ENCODE peak calls at places on chromosome 11, in ten cellular contexts. B, X, I, D, U, S, L, Q, F and E are unnamed samples.

GRCh38 chr11:76803811-76804600 is 20.9 kb downstream of the TSKU start:
- DNase-seq in B (no peak), X (peak; percentile 28), I (no peak), D (peak; percentile 71), U (peak; percentile 48), S (no peak), L (peak; percentile 73), Q (no peak), F (no peak), E (peak; percentile 79)

GRCh38 chr11:65593518-65594414 is 1.8 kb downstream of the KCNK7 start:
- DNase-seq in B (no peak), X (peak; percentile 39), I (peak; percentile 48), D (peak; percentile 69), U (peak; percentile 27), S (no peak), L (no peak), Q (peak; percentile 78), F (no peak), E (no peak)

GRCh38 chr11:75924966-75925784 is 110.2 kb downstream of the UVRAG start:
- DNase-seq in B (no peak), X (peak; percentile 53), I (no peak), D (peak; percentile 78), U (peak; percentile 53), S (no peak), L (no peak), Q (no peak), F (no peak), E (no peak)

GRCh38 chr11:117176186-117176585 is 2.4 kb upstream of the SIDT2 start:
- DNase-seq in B (no peak), X (no peak), I (no peak), D (no peak), U (no peak), S (no peak), L (no peak), Q (no peak), F (no peak), E (no peak)

GRCh38 chr11:118742304-118742703 is 48.7 kb downstream of the DDX6 start:
- DNase-seq in B (no peak), X (peak; percentile 56), I (no peak), D (no peak), U (no peak), S (no peak), L (no peak), Q (no peak), F (no peak), E (no peak)

GRCh38 chr11:6586434-6587359 is 16.7 kb downstream of the RRP8 start:
- DNase-seq in B (no peak), X (no peak), I (no peak), D (peak; percentile 39), U (no peak), S (no peak), L (peak; percentile 72), Q (no peak), F (no peak), E (peak; percentile 89)

GRCh38 chr11:11841605-11842425 is at the start of gene USP47:
- DNase-seq in B (peak; percentile 92), X (peak; percentile 87), I (peak; percentile 97), D (peak; percentile 92), U (peak; percentile 78), S (no peak), L (peak; percentile 88), Q (peak; percentile 94), F (peak; percentile 52), E (peak; percentile 98)

GRCh38 chr11:12111482-12112149 is 1.2 kb downstream of the MICAL2 start:
- DNase-seq in B (no peak), X (peak; percentile 52), I (no peak), D (no peak), U (no peak), S (no peak), L (no peak), Q (no peak), F (no peak), E (no peak)

GRCh38 chr11:123601136-123601535 is 53.3 kb downstream of the SCN3B start:
- DNase-seq in B (no peak), X (peak; percentile 61), I (no peak), D (peak; percentile 73), U (peak; percentile 23), S (no peak), L (no peak), Q (no peak), F (no peak), E (no peak)

GRCh38 chr11:369336-370018 is at the start of gene B4GALNT4:
- DNase-seq in B (no peak), X (no peak), I (no peak), D (peak; percentile 73), U (peak; percentile 38), S (no peak), L (no peak), Q (no peak), F (no peak), E (no peak)

GRCh38 chr11:10607462-10607861 is 39.0 kb upstream of the LYVE1 start:
- DNase-seq in B (no peak), X (no peak), I (no peak), D (no peak), U (no peak), S (no peak), L (no peak), Q (no peak), F (no peak), E (peak; percentile 90)

GRCh38 chr11:93958991-93959390 is 62.2 kb upstream of the HEPHL1 start:
- DNase-seq in B (no peak), X (no peak), I (no peak), D (no peak), U (no peak), S (no peak), L (no peak), Q (no peak), F (no peak), E (no peak)

GRCh38 chr11:73376803-73377629 is 817 bp downstream of the RELT start:
- DNase-seq in B (no peak), X (peak; percentile 84), I (peak; percentile 74), D (peak; percentile 88), U (peak; percentile 77), S (peak; percentile 19), L (peak; percentile 85), Q (peak; percentile 90), F (peak; percentile 92), E (no peak)

GRCh38 chr11:27058456-27058855 is 17.8 kb downstream of the BBOX1 start:
- DNase-seq in B (no peak), X (no peak), I (no peak), D (peak; percentile 93), U (peak; percentile 18), S (no peak), L (no peak), Q (no peak), F (no peak), E (no peak)

GRCh38 chr11:114162719-114163123 is 103.2 kb downstream of the ZBTB16 start:
- DNase-seq in B (peak; percentile 93), X (peak; percentile 100), I (no peak), D (peak; percentile 99), U (peak; percentile 95), S (peak; percentile 97), L (peak; percentile 98), Q (no peak), F (no peak), E (peak; percentile 99)

GRCh38 chr11:106457727-106458126 is 380.3 kb downstream of the AASDHPPT start:
- DNase-seq in B (no peak), X (peak; percentile 83), I (no peak), D (peak; percentile 74), U (peak; percentile 85), S (no peak), L (no peak), Q (no peak), F (no peak), E (no peak)

GRCh38 chr11:70778828-70779365 is 380.6 kb downstream of the CTTN start:
- DNase-seq in B (no peak), X (no peak), I (no peak), D (no peak), U (no peak), S (no peak), L (no peak), Q (no peak), F (no peak), E (no peak)

GRCh38 chr11:121459413-121460041 is 6.8 kb upstream of the SORL1-AS1 start:
- DNase-seq in B (no peak), X (no peak), I (no peak), D (no peak), U (no peak), S (no peak), L (no peak), Q (no peak), F (no peak), E (no peak)
- H3K4me3 ChIP-seq in B (no peak overlapping the region), X (no peak overlapping the region), I (no peak overlapping the region), D (no peak overlapping the region), U (no peak overlapping the region), S (no peak overlapping the region), L (no peak overlapping the region), Q (peak overlapping the region; percentile 43), F (no peak overlapping the region), E (no peak overlapping the region)

DNA sequence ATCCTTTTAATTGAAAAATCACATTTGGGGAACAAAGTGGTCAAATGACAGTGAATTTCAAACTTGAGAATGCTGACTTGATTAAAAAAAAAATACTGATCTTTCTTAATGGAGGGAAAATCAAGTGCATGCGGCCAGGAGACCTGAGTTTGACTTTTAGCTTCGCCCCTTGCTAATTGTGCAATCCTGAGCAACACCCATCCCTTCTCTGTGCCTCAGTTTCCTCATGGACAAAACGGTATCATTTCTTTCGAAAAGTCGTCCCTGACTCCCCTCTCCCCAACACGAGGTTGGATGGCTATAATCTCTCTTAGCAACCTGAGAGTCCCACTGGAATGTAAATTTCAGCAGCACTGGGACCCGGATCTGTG is 959 bp upstream of the FJX1 start:
- DNase-seq in B (no peak), X (no peak), I (no peak), D (no peak), U (no peak), S (no peak), L (no peak), Q (no peak), F (no peak), E (no peak)
- H3K4me3 ChIP-seq in B (peak overlapping the region; percentile 73), X (peak overlapping the region; percentile 72), I (no peak overlapping the region), D (peak overlapping the region; percentile 66), U (no peak overlapping the region), S (no peak overlapping the region), L (peak overlapping the region; percentile 86), Q (no peak overlapping the region), F (no peak overlapping the region), E (peak overlapping the region; percentile 58)

GRCh38 chr11:81874627-81875026 is 859.0 kb downstream of the FAM181B start:
- DNase-seq in B (no peak), X (no peak), I (peak; percentile 24), D (no peak), U (no peak), S (no peak), L (no peak), Q (no peak), F (no peak), E (no peak)
- H3K4me3 ChIP-seq in B (no peak overlapping the region), X (no peak overlapping the region), I (no peak overlapping the region), D (no peak overlapping the region), U (no peak overlapping the region), S (no peak overlapping the region), L (no peak overlapping the region), Q (no peak overlapping the region), F (no peak overlapping the region), E (no peak overlapping the region)

DNA sequence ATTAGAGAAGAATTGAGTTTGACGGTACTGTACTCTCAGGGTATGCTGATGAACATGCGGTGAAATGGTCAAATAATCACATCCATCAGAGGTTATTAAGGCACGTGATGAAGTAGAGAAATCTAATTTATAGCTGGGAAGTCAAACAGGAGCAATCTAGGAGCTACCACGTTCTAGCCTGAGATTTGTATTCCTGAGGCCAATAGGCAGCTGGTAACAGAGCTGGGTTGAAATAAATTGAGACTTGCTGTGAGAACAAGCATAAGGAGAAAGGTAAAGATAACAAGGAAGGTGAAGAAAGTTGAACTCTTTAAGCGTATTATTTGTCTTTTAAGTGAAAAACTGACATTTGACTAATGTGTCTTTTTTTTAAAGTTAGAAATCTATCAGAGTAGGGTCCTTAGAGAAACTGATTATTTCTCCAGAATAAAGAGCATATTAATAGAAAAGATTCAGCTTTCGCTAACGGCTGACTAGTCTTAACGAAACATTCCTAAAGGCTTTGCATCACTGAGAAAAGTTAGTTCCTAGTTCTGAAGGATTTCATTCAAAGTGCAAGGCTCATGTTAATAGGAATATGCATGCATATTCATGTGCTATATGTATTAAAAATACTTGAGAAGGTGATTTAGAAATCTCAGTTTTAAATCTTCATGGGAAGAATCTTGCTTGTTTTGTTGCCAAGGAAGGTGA is 5.2 kb upstream of the WEE1 start:
- DNase-seq in B (no peak), X (peak; percentile 22), I (peak; percentile 57), D (peak; percentile 56), U (no peak), S (no peak), L (no peak), Q (peak; percentile 59), F (no peak), E (no peak)
- H3K4me3 ChIP-seq in B (no peak overlapping the region), X (no peak overlapping the region), I (no peak overlapping the region), D (no peak overlapping the region), U (no peak overlapping the region), S (no peak overlapping the region), L (no peak overlapping the region), Q (peak overlapping the region; percentile 40), F (no peak overlapping the region), E (no peak overlapping the region)